ENCODE peak calls at places on chromosome 7, in ten cellular contexts. C, E, W, K, J, X, A, L, R and V are unnamed samples.

GRCh38 chr7:157686285-157686894 is 349.6 kb downstream of the DNAJB6 start:
- DNase-seq in C (no peak), E (no peak), W (no peak), K (no peak), J (no peak), X (no peak), A (no peak), L (no peak), R (no peak), V (no peak)

GRCh38 chr7:45617166-45617565 is 43.0 kb downstream of the ADCY1 start:
- DNase-seq in C (no peak), E (no peak), W (no peak), K (no peak), J (no peak), X (no peak), A (no peak), L (no peak), R (no peak), V (no peak)

GRCh38 chr7:20170626-20171025 is 46.6 kb downstream of the MACC1 start:
- DNase-seq in C (no peak), E (no peak), W (no peak), K (no peak), J (no peak), X (peak; percentile 17), A (no peak), L (no peak), R (no peak), V (no peak)

GRCh38 chr7:20310963-20311742 is 19.5 kb upstream of the ITGB8 start:
- DNase-seq in C (no peak), E (no peak), W (no peak), K (no peak), J (no peak), X (peak; percentile 14), A (no peak), L (peak; percentile 77), R (no peak), V (no peak)

GRCh38 chr7:28973591-28973990 is 15.5 kb upstream of the TRIL start:
- DNase-seq in C (no peak), E (no peak), W (no peak), K (no peak), J (no peak), X (no peak), A (no peak), L (no peak), R (no peak), V (no peak)

GRCh38 chr7:156927571-156928405 is 21.7 kb upstream of the NOM1 start:
- DNase-seq in C (peak; percentile 21), E (no peak), W (no peak), K (no peak), J (no peak), X (no peak), A (no peak), L (no peak), R (no peak), V (no peak)

GRCh38 chr7:149217570-149217969 is 21.9 kb upstream of the ZNF212 start:
- DNase-seq in C (no peak), E (no peak), W (no peak), K (no peak), J (no peak), X (no peak), A (no peak), L (no peak), R (no peak), V (no peak)

GRCh38 chr7:187237-187927 is 5.0 kb upstream of the FAM20C start:
- DNase-seq in C (no peak), E (no peak), W (no peak), K (no peak), J (no peak), X (no peak), A (no peak), L (no peak), R (no peak), V (no peak)

GRCh38 chr7:75647709-75648438 is 90.9 kb downstream of the HIP1 start:
- DNase-seq in C (no peak), E (no peak), W (no peak), K (no peak), J (no peak), X (no peak), A (no peak), L (no peak), R (no peak), V (no peak)

GRCh38 chr7:83876593-83876992 is 227.7 kb upstream of the SEMA3E start:
- DNase-seq in C (no peak), E (no peak), W (no peak), K (no peak), J (no peak), X (peak; percentile 20), A (no peak), L (peak; percentile 8), R (no peak), V (no peak)

GRCh38 chr7:50359995-50360925 is 55.7 kb downstream of the IKZF1 start:
- DNase-seq in C (no peak), E (peak; percentile 82), W (peak; percentile 76), K (no peak), J (no peak), X (peak; percentile 19), A (no peak), L (no peak), R (no peak), V (peak; percentile 83)

GRCh38 chr7:85156661-85157213 is 30.1 kb downstream of the SEMA3D start:
- DNase-seq in C (no peak), E (no peak), W (no peak), K (no peak), J (no peak), X (no peak), A (no peak), L (no peak), R (no peak), V (no peak)